ENCODE peak calls at places on chromosomes 16 and 17, in four cellular contexts. One of them, this sample, is unnamed.

GRCh38 chr17:50944054-50944901 is 78.1 kb upstream of the TOB1 start:
- DNase-seq in AG04450: no peak
- DNase-seq in iris pigment epithelial cell: peak; percentile 34
- DNase-seq in HEK293T: peak; percentile 60
- DNase-seq in this sample: peak; percentile 96

GRCh38 chr17:40553694-40554534 is 11.4 kb downstream of the CCR7 start:
- DNase-seq in HEK293T: no peak
- DNase-seq in AG04450: no peak
- DNase-seq in iris pigment epithelial cell: no peak
- DNase-seq in this sample: no peak

GRCh38 chr16:1159973-1160772 is 7.3 kb downstream of the CACNA1H start:
- DNase-seq in HEK293T: no peak
- DNase-seq in AG04450: no peak
- DNase-seq in iris pigment epithelial cell: no peak
- DNase-seq in this sample: no peak

GRCh38 chr17:6328279-6328678 is 106.6 kb downstream of the AIPL1 start:
- DNase-seq in HEK293T: no peak
- DNase-seq in iris pigment epithelial cell: no peak
- DNase-seq in AG04450: no peak
- DNase-seq in this sample: no peak

GRCh38 chr17:49512296-49513043 is 17.4 kb downstream of the NGFR start:
- DNase-seq in iris pigment epithelial cell: no peak
- DNase-seq in HEK293T: no peak
- DNase-seq in AG04450: no peak
- DNase-seq in this sample: peak; percentile 24

GRCh38 chr17:30956764-30957374 is 14.0 kb upstream of the RNF135 start:
- DNase-seq in HEK293T: no peak
- DNase-seq in AG04450: no peak
- DNase-seq in iris pigment epithelial cell: peak; percentile 21
- DNase-seq in this sample: no peak

GRCh38 chr16:24273511-24273910 is 17.4 kb downstream of the CACNG3 start:
- DNase-seq in HEK293T: no peak
- DNase-seq in iris pigment epithelial cell: peak; percentile 37
- DNase-seq in AG04450: no peak
- DNase-seq in this sample: no peak

GRCh38 chr17:13583996-13584700 is 17.6 kb downstream of the HS3ST3A1 start:
- DNase-seq in iris pigment epithelial cell: no peak
- DNase-seq in HEK293T: no peak
- DNase-seq in AG04450: no peak
- DNase-seq in this sample: no peak

GRCh38 chr17:61770043-61770442 is 93.3 kb downstream of the BRIP1 start:
- DNase-seq in HEK293T: no peak
- DNase-seq in AG04450: no peak
- DNase-seq in iris pigment epithelial cell: peak; percentile 96
- DNase-seq in this sample: no peak

GRCh38 chr16:83799336-83799735 is 8.4 kb upstream of the HSBP1 start:
- DNase-seq in AG04450: no peak
- DNase-seq in HEK293T: no peak
- DNase-seq in iris pigment epithelial cell: no peak
- DNase-seq in this sample: no peak

GRCh38 chr16:89720520-89720858 is 209 bp downstream of the VPS9D1 start:
- DNase-seq in HEK293T: peak; percentile 39
- DNase-seq in AG04450: no peak
- DNase-seq in iris pigment epithelial cell: peak; percentile 28
- DNase-seq in this sample: no peak

GRCh38 chr17:83071365-83071764 is 8.0 kb upstream of the METRNL start:
- DNase-seq in HEK293T: no peak
- DNase-seq in iris pigment epithelial cell: no peak
- DNase-seq in AG04450: no peak
- DNase-seq in this sample: no peak

GRCh38 chr16:85556456-85557082 is 56.6 kb upstream of the GSE1 start:
- DNase-seq in AG04450: no peak
- DNase-seq in iris pigment epithelial cell: peak; percentile 18
- DNase-seq in HEK293T: peak; percentile 45
- DNase-seq in this sample: no peak

This sample was measured in NCI-H510A treated with DMSO at 0.1 percent for 48 hours.